ENCODE peak calls at places on chromosomes 5 and 9, in ten cellular contexts. One of them, this sample, is unnamed.

GRCh38 chr9:130825051-130825651 is 9.9 kb upstream of the ABL1 start:
- DNase-seq in CD4-positive, CD25-positive, alpha-beta regulatory T cell: no peak
- DNase-seq in H1: no peak
- DNase-seq in activated T-cell treated with anti-CD3 and anti-CD28 coated beads for 1 hour: no peak
- DNase-seq in central memory CD8-positive, alpha-beta T cell: no peak
- DNase-seq in fibroblast of pulmonary artery: peak
- DNase-seq in C1 segment of cervical spinal cord: no peak
- DNase-seq in uterus: peak
- DNase-seq in B cell: no peak
- DNase-seq in bronchial epithelial cell: no peak
- DNase-seq in this sample: peak

GRCh38 chr9:38278457-38278856 is 114.0 kb upstream of the ALDH1B1 start:
- DNase-seq in CD4-positive, CD25-positive, alpha-beta regulatory T cell: peak
- DNase-seq in H1: no peak
- DNase-seq in activated T-cell treated with anti-CD3 and anti-CD28 coated beads for 1 hour: no peak
- DNase-seq in central memory CD8-positive, alpha-beta T cell: no peak
- DNase-seq in fibroblast of pulmonary artery: no peak
- DNase-seq in C1 segment of cervical spinal cord: no peak
- DNase-seq in uterus: no peak
- DNase-seq in B cell: no peak
- DNase-seq in bronchial epithelial cell: no peak
- DNase-seq in this sample: no peak

GRCh38 chr9:112331676-112331955 is 1.8 kb downstream of the PTBP3 start:
- DNase-seq in CD4-positive, CD25-positive, alpha-beta regulatory T cell: peak
- DNase-seq in H1: no peak
- DNase-seq in activated T-cell treated with anti-CD3 and anti-CD28 coated beads for 1 hour: no peak
- DNase-seq in central memory CD8-positive, alpha-beta T cell: no peak
- DNase-seq in fibroblast of pulmonary artery: no peak
- DNase-seq in C1 segment of cervical spinal cord: no peak
- DNase-seq in uterus: no peak
- DNase-seq in B cell: no peak
- DNase-seq in bronchial epithelial cell: peak
- DNase-seq in this sample: peak

GRCh38 chr5:117394506-117395157 is 820.0 kb upstream of the SEMA6A start:
- DNase-seq in CD4-positive, CD25-positive, alpha-beta regulatory T cell: no peak
- DNase-seq in H1: no peak
- DNase-seq in activated T-cell treated with anti-CD3 and anti-CD28 coated beads for 1 hour: no peak
- DNase-seq in central memory CD8-positive, alpha-beta T cell: no peak
- DNase-seq in fibroblast of pulmonary artery: no peak
- DNase-seq in C1 segment of cervical spinal cord: peak
- DNase-seq in uterus: no peak
- DNase-seq in B cell: no peak
- DNase-seq in bronchial epithelial cell: no peak
- DNase-seq in this sample: no peak

GRCh38 chr5:60356716-60357115 is 343.2 kb downstream of the DEPDC1B start:
- DNase-seq in CD4-positive, CD25-positive, alpha-beta regulatory T cell: no peak
- DNase-seq in H1: no peak
- DNase-seq in activated T-cell treated with anti-CD3 and anti-CD28 coated beads for 1 hour: no peak
- DNase-seq in central memory CD8-positive, alpha-beta T cell: no peak
- DNase-seq in fibroblast of pulmonary artery: no peak
- DNase-seq in C1 segment of cervical spinal cord: no peak
- DNase-seq in uterus: no peak
- DNase-seq in B cell: no peak
- DNase-seq in bronchial epithelial cell: no peak
- DNase-seq in this sample: no peak

GRCh38 chr9:127027694-127028093 is 94.7 kb downstream of the ANGPTL2 start:
- DNase-seq in CD4-positive, CD25-positive, alpha-beta regulatory T cell: no peak
- DNase-seq in H1: no peak
- DNase-seq in activated T-cell treated with anti-CD3 and anti-CD28 coated beads for 1 hour: no peak
- DNase-seq in central memory CD8-positive, alpha-beta T cell: no peak
- DNase-seq in fibroblast of pulmonary artery: no peak
- DNase-seq in C1 segment of cervical spinal cord: no peak
- DNase-seq in uterus: no peak
- DNase-seq in B cell: no peak
- DNase-seq in bronchial epithelial cell: peak
- DNase-seq in this sample: no peak

GRCh38 chr9:90368241-90368640 is 274.4 kb downstream of the DIRAS2 start:
- DNase-seq in CD4-positive, CD25-positive, alpha-beta regulatory T cell: no peak
- DNase-seq in H1: no peak
- DNase-seq in activated T-cell treated with anti-CD3 and anti-CD28 coated beads for 1 hour: no peak
- DNase-seq in central memory CD8-positive, alpha-beta T cell: no peak
- DNase-seq in fibroblast of pulmonary artery: no peak
- DNase-seq in C1 segment of cervical spinal cord: no peak
- DNase-seq in uterus: no peak
- DNase-seq in B cell: no peak
- DNase-seq in bronchial epithelial cell: no peak
- DNase-seq in this sample: no peak

GRCh38 chr9:72627147-72627546 is 105.7 kb downstream of the TMC1 start:
- DNase-seq in CD4-positive, CD25-positive, alpha-beta regulatory T cell: no peak
- DNase-seq in H1: no peak
- DNase-seq in activated T-cell treated with anti-CD3 and anti-CD28 coated beads for 1 hour: no peak
- DNase-seq in central memory CD8-positive, alpha-beta T cell: no peak
- DNase-seq in fibroblast of pulmonary artery: no peak
- DNase-seq in C1 segment of cervical spinal cord: no peak
- DNase-seq in uterus: no peak
- DNase-seq in B cell: no peak
- DNase-seq in bronchial epithelial cell: no peak
- DNase-seq in this sample: no peak

GRCh38 chr9:128026255-128027165 is 40.6 kb downstream of the NAIF1 start:
- DNase-seq in CD4-positive, CD25-positive, alpha-beta regulatory T cell: peak
- DNase-seq in H1: no peak
- DNase-seq in activated T-cell treated with anti-CD3 and anti-CD28 coated beads for 1 hour: peak
- DNase-seq in central memory CD8-positive, alpha-beta T cell: peak
- DNase-seq in fibroblast of pulmonary artery: peak
- DNase-seq in C1 segment of cervical spinal cord: no peak
- DNase-seq in uterus: no peak
- DNase-seq in B cell: peak
- DNase-seq in bronchial epithelial cell: no peak
- DNase-seq in this sample: no peak

GRCh38 chr5:31516802-31517201 is 15.1 kb downstream of the DROSHA start:
- DNase-seq in CD4-positive, CD25-positive, alpha-beta regulatory T cell: no peak
- DNase-seq in H1: no peak
- DNase-seq in activated T-cell treated with anti-CD3 and anti-CD28 coated beads for 1 hour: no peak
- DNase-seq in central memory CD8-positive, alpha-beta T cell: no peak
- DNase-seq in fibroblast of pulmonary artery: no peak
- DNase-seq in C1 segment of cervical spinal cord: no peak
- DNase-seq in uterus: no peak
- DNase-seq in B cell: no peak
- DNase-seq in bronchial epithelial cell: no peak
- DNase-seq in this sample: no peak

GRCh38 chr5:76426391-76426802 is 23.3 kb downstream of the IQGAP2 start:
- DNase-seq in CD4-positive, CD25-positive, alpha-beta regulatory T cell: no peak
- DNase-seq in H1: no peak
- DNase-seq in activated T-cell treated with anti-CD3 and anti-CD28 coated beads for 1 hour: no peak
- DNase-seq in central memory CD8-positive, alpha-beta T cell: no peak
- DNase-seq in fibroblast of pulmonary artery: no peak
- DNase-seq in C1 segment of cervical spinal cord: no peak
- DNase-seq in uterus: no peak
- DNase-seq in B cell: no peak
- DNase-seq in bronchial epithelial cell: no peak
- DNase-seq in this sample: no peak

GRCh38 chr5:141199359-141200235 is at the start of gene PCDHB11:
- DNase-seq in CD4-positive, CD25-positive, alpha-beta regulatory T cell: no peak
- DNase-seq in H1: no peak
- DNase-seq in activated T-cell treated with anti-CD3 and anti-CD28 coated beads for 1 hour: no peak
- DNase-seq in central memory CD8-positive, alpha-beta T cell: no peak
- DNase-seq in fibroblast of pulmonary artery: no peak
- DNase-seq in C1 segment of cervical spinal cord: no peak
- DNase-seq in uterus: no peak
- DNase-seq in B cell: no peak
- DNase-seq in bronchial epithelial cell: no peak
- DNase-seq in this sample: peak

GRCh38 chr5:172770675-172771438 is at the start of gene DUSP1:
- DNase-seq in CD4-positive, CD25-positive, alpha-beta regulatory T cell: peak
- DNase-seq in H1: peak
- DNase-seq in activated T-cell treated with anti-CD3 and anti-CD28 coated beads for 1 hour: peak
- DNase-seq in central memory CD8-positive, alpha-beta T cell: peak
- DNase-seq in fibroblast of pulmonary artery: peak
- DNase-seq in C1 segment of cervical spinal cord: peak
- DNase-seq in uterus: peak
- DNase-seq in B cell: peak
- DNase-seq in bronchial epithelial cell: peak
- DNase-seq in this sample: peak

GRCh38 chr5:112857866-112858265 is 3.2 kb upstream of the SRP19 start:
- DNase-seq in CD4-positive, CD25-positive, alpha-beta regulatory T cell: no peak
- DNase-seq in H1: no peak
- DNase-seq in activated T-cell treated with anti-CD3 and anti-CD28 coated beads for 1 hour: no peak
- DNase-seq in central memory CD8-positive, alpha-beta T cell: no peak
- DNase-seq in fibroblast of pulmonary artery: no peak
- DNase-seq in C1 segment of cervical spinal cord: no peak
- DNase-seq in uterus: no peak
- DNase-seq in B cell: no peak
- DNase-seq in bronchial epithelial cell: no peak
- DNase-seq in this sample: no peak

GRCh38 chr9:504921-505821 is 290.5 kb downstream of the DOCK8 start:
- DNase-seq in CD4-positive, CD25-positive, alpha-beta regulatory T cell: peak
- DNase-seq in H1: no peak
- DNase-seq in activated T-cell treated with anti-CD3 and anti-CD28 coated beads for 1 hour: no peak
- DNase-seq in central memory CD8-positive, alpha-beta T cell: peak
- DNase-seq in fibroblast of pulmonary artery: no peak
- DNase-seq in C1 segment of cervical spinal cord: peak
- DNase-seq in uterus: peak
- DNase-seq in B cell: no peak
- DNase-seq in bronchial epithelial cell: peak
- DNase-seq in this sample: no peak

GRCh38 chr5:135348920-135349319 is 50.1 kb downstream of the MACROH2A1 start:
- DNase-seq in CD4-positive, CD25-positive, alpha-beta regulatory T cell: no peak
- DNase-seq in H1: no peak
- DNase-seq in activated T-cell treated with anti-CD3 and anti-CD28 coated beads for 1 hour: no peak
- DNase-seq in central memory CD8-positive, alpha-beta T cell: no peak
- DNase-seq in fibroblast of pulmonary artery: no peak
- DNase-seq in C1 segment of cervical spinal cord: peak
- DNase-seq in uterus: no peak
- DNase-seq in B cell: no peak
- DNase-seq in bronchial epithelial cell: no peak
- DNase-seq in this sample: no peak

GRCh38 chr9:30796806-30797205 is 1587.6 kb upstream of the ACO1 start:
- DNase-seq in CD4-positive, CD25-positive, alpha-beta regulatory T cell: no peak
- DNase-seq in H1: no peak
- DNase-seq in activated T-cell treated with anti-CD3 and anti-CD28 coated beads for 1 hour: no peak
- DNase-seq in central memory CD8-positive, alpha-beta T cell: no peak
- DNase-seq in fibroblast of pulmonary artery: peak
- DNase-seq in C1 segment of cervical spinal cord: no peak
- DNase-seq in uterus: no peak
- DNase-seq in B cell: no peak
- DNase-seq in bronchial epithelial cell: peak
- DNase-seq in this sample: peak